ENCODE peak calls at places on chromosomes 4 and X, in four cellular contexts. S is K562, K is WTC11, L is HepG2. Q is an unnamed sample.

GRCh38 chrX:63186137-63186536 is 165.0 kb downstream of the SPIN4 start:
- DNase-seq in S (no peak), K (no peak), L (no peak), Q (no peak)

GRCh38 chrX:42385730-42386129 is 392.2 kb downstream of the PPP1R2C start:
- DNase-seq in S (no peak), K (no peak), L (no peak), Q (no peak)

GRCh38 chrX:136754641-136755040 is 26.1 kb downstream of the ARHGEF6 start:
- DNase-seq in S (no peak), K (no peak), L (no peak), Q (no peak)

GRCh38 chrX:13092455-13092941 is 48.1 kb upstream of the FAM9C start:
- DNase-seq in S (no peak), K (no peak), L (no peak), Q (no peak)

GRCh38 chr4:109609431-109609830 is 49.4 kb downstream of the MCUB start:
- DNase-seq in S (no peak), K (no peak), L (no peak), Q (no peak)

GRCh38 chr4:6999172-7000086 is 43.7 kb upstream of the TADA2B start:
- DNase-seq in S (no peak), K (no peak), L (no peak), Q (no peak)

GRCh38 chr4:144575181-144575580 is 70.8 kb upstream of the HHIP start:
- DNase-seq in S (no peak), K (no peak), L (no peak), Q (peak)

GRCh38 chr4:122172266-122172665 is 20.1 kb downstream of the BLTP1 start:
- DNase-seq in S (no peak), K (no peak), L (no peak), Q (no peak)

GRCh38 chr4:156321203-156321602 is 367.5 kb upstream of the CTSO start:
- DNase-seq in S (no peak), K (no peak), L (no peak), Q (no peak)

GRCh38 chr4:155676430-155676825 is 9.8 kb downstream of the GUCY1A1 start:
- DNase-seq in S (no peak), K (no peak), L (no peak), Q (no peak)

GRCh38 chrX:30971761-30972603 is 82.9 kb upstream of the TAB3 start:
- DNase-seq in S (peak), K (peak), L (peak), Q (peak)

GRCh38 chr4:184143770-184144564 is 73.7 kb downstream of the ENPP6 start:
- DNase-seq in S (no peak), K (peak), L (no peak), Q (no peak)

GRCh38 chrX:124215786-124216185 is 116.7 kb upstream of the TEX13D start:
- DNase-seq in S (no peak), K (no peak), L (no peak), Q (no peak)

GRCh38 chrX:124212622-124213021 is 119.8 kb upstream of the TEX13D start:
- DNase-seq in S (no peak), K (no peak), L (no peak), Q (no peak)

GRCh38 chrX:124209792-124210576 is 122.5 kb upstream of the TEX13D start:
- DNase-seq in S (no peak), K (no peak), L (no peak), Q (no peak)

GRCh38 chrX:124208675-124209074 is 123.8 kb upstream of the TEX13D start:
- DNase-seq in S (no peak), K (no peak), L (no peak), Q (no peak)

DNA sequence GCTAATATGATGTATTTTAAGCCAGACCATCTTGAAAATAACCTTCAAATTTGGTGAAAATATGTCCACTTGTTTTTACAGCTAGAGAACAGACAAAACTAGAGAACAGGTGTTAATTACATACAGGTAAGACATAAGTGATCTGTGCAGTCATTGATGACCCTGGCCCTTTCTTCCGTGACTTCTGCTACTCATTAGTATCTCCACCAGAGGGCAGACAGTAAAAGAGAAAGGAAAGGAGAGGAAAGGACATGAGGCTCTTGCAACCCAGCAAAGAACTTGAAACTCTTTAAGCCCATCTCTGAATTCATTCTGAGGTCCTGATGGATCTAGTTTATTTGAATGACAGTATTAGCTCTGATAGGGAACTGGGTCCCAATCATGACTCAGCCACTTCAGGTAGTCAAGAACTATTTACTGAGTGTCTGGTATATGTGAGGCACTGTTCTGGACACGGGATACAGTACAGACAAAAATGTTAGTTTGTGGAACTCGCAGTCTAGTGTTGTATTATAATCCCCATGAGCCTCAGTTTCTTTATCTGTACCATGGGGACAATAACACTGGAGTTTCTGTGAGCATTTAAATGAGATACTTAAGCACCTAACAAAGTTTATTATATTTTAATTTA is 121.0 kb upstream of the TEX13D start:
- DNase-seq in S (peak), K (no peak), L (peak), Q (peak)
- TF ChIP-seq ELF4 in S (no peak), K (no peak), L (no peak), Q (no peak)

GRCh38 chrX:103250977-103251376 is 4.0 kb downstream of the TCEAL8 start:
- DNase-seq in S (peak), K (no peak), L (no peak), Q (no peak)

GRCh38 chrX:103254921-103255455 is at the start of gene TCEAL8:
- DNase-seq in S (peak), K (peak), L (peak), Q (peak)

GRCh38 chrX:103253608-103254007 is 1.3 kb downstream of the TCEAL8 start:
- DNase-seq in S (peak), K (no peak), L (no peak), Q (no peak)

GRCh38 chrX:103256651-103257050 is 1.7 kb upstream of the TCEAL8 start:
- DNase-seq in S (no peak), K (no peak), L (no peak), Q (no peak)

DNA sequence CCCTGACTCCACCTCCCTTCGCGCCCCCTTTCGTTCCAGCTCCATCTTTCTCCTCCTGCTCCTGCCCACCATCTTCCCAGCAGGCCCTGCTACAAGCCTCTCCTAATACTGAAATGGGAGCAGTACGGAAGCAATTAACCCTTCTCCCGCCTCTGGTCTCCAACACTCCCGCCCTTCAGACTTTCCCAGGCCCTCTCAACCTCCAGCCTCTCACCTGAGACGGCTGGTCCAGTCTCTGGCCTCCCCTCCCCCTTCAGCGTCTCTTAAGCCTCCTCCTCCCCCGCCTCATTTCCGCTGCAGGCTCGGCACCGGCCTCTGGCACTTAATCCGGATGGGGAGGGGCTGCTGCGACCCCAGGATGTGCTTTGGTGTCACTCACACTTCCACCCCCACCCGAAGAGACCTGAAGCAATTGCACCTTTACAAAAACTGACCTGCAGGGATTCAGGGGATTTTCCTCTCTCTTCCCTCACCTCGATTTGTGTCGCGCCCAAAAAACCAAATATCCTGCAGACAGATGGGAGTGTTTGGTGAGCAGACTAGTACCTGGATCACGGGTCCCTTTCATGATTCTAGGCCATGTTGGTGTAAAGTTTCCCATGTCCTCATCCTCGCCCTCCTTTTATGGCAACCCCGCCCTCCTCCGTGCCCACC is 657 bp downstream of the TCEAL8 start:
- DNase-seq in S (peak), K (peak), L (peak), Q (peak)
- TF ChIP-seq ELF4 in S (no peak), K (no peak), L (no peak), Q (no peak)

DNA sequence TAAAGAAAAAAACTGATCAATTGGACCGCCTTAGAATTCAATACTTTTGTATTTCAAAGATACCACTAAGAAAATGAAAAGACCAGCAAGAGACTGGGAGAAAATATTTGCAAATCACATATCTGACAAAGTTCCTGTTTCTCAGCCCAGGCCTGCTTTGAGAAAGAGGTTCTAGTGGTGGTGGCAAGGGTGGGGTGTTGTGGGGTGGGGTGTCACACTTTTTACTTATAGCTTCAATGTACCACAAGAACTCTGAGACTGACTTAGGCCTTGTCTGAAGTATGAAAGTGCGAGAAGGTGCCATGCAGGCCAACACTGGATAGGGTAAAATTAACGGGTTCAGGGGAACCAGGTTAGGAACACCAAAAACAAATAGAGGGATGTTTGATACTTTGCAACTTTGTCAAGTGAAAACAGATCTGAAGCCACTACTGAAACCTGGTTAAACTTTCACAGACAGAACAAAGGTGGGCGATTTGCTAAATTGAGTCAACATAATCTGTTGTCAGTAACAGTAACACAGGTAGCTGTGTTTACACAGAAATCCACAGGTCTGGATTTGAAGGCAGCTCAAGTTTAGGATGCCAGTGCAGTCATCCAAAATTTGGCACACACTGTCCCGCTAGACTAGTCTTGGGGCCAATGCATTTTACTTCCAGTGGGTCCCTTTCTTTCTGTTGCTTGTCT is 88.8 kb downstream of the DGKK start:
- DNase-seq in S (no peak), K (no peak), L (peak), Q (no peak)
- TF ChIP-seq ELF4 in S (no peak), K (no peak), L (no peak), Q (no peak)

GRCh38 chr4:54496412-54496811 is 161.3 kb upstream of the KIT start:
- DNase-seq in S (no peak), K (no peak), L (no peak), Q (no peak)

GRCh38 chr4:54493862-54494261 is 163.9 kb upstream of the KIT start:
- DNase-seq in S (no peak), K (no peak), L (no peak), Q (no peak)

GRCh38 chr4:54495641-54496040 is 162.1 kb upstream of the KIT start:
- DNase-seq in S (no peak), K (no peak), L (no peak), Q (no peak)

GRCh38 chr4:54497947-54498346 is 159.8 kb upstream of the KIT start:
- DNase-seq in S (no peak), K (no peak), L (no peak), Q (no peak)

GRCh38 chr4:54495091-54495490 is 162.7 kb upstream of the KIT start:
- DNase-seq in S (no peak), K (no peak), L (no peak), Q (no peak)
- TF ChIP-seq ELF4 in S (no peak), K (no peak), L (no peak), Q (no peak)

GRCh38 chrX:154083134-154083517 is 14.4 kb downstream of the MECP2 start:
- DNase-seq in S (no peak), K (no peak), L (no peak), Q (no peak)

GRCh38 chrX:154082396-154083133 is 15.0 kb downstream of the MECP2 start:
- DNase-seq in S (peak), K (no peak), L (no peak), Q (no peak)

DNA sequence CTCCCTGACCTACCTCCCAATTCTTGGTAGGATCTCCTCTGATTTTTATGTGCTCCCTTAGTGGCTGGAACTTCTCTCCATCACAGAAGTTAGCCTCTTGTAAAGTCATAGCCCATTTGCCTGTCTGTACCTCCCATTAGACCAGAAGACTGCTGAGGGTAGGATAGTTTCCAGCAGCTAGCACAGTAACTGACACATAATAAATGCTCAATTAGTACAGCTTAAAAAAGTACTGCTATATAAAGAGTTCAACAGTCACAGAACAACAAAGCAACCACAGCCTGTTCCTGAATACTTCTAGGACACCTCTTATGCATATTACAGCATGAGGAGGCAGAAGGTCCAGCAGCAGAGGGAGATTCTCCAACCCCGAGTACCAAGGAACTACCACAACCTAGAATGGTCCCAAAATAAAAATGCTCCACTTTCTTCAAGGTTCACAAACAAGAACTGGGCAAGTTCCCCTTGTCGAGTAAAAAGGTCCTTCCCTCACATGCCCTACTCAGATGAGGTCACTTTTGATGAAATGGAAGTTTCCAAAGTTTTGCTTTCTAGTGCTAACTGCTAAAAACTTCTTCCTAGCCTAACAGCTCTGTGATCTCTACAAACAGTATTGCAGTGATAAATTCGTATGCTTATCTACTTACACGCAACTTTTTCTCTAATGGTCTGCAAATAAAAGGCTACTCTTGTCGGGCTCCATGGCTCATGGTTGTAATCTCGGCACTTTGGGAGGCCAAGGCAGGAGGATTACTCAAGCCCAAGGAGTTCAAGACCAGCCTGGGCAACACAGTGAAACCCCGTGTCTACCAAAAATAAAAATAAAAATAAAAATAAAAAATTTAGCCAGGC is 12.8 kb downstream of the MECP2 start:
- DNase-seq in S (no peak), K (no peak), L (no peak), Q (no peak)
- TF ChIP-seq ELF4 in S (no peak), K (no peak), L (no peak), Q (no peak)

GRCh38 chr4:14749910-14750309 is 252.4 kb upstream of the CPEB2 start:
- DNase-seq in S (no peak), K (peak), L (no peak), Q (no peak)
- TF ChIP-seq ELF4 in S (no peak), K (no peak), L (no peak), Q (no peak)

GRCh38 chr4:57655342-57655741 is 545.2 kb upstream of the IGFBP7 start:
- DNase-seq in S (no peak), K (no peak), L (no peak), Q (no peak)
- TF ChIP-seq ELF4 in S (no peak), K (no peak), L (no peak), Q (no peak)

GRCh38 chrX:16711219-16712115 is 1.0 kb downstream of the CTPS2 start:
- DNase-seq in S (peak), K (peak), L (peak), Q (no peak)
- TF ChIP-seq ELF4 in S (no peak), K (no peak), L (no peak), Q (no peak)

GRCh38 chr4:56958111-56958517 is 19.3 kb downstream of the NOA1 start:
- DNase-seq in S (no peak), K (no peak), L (no peak), Q (peak)
- TF ChIP-seq ELF4 in S (no peak), K (no peak), L (no peak), Q (no peak)

DNA sequence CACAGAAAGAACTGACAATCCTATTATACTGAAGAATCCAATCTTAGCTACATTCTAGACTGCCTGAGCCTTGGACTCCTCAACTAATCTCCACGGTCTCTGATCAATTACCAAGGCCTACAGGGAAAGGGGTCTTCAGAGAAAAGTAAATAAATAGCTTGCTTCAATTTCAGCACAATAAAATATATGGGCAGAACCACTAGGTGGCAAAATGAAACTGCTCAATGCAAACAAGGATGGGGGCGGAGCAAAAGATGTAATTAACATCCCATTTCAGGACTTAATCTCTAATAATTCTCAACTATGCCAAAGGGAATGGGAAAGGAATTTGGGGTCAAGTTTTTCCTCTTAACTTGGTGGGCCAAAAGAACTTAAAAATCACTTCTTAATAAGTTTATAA is 78.4 kb upstream of the MAP3K15 start:
- DNase-seq in S (peak), K (no peak), L (peak), Q (peak)
- TF ChIP-seq ELF4 in S (no peak), K (no peak), L (no peak), Q (no peak)

Q was measured in HEK293T.